ENCODE peak calls at places on chromosome 15, in nine cellular contexts. D, S, G, Z, A, C, L, X and I are unnamed samples.
A peak's percentile ranks its signal among the peaks of the same experiment; 100 is the strongest.

GRCh38 chr15:69531302-69532027 is 78.8 kb downstream of the RPLP1 start:
- DNase-seq in A (no peak), L (no peak), X (no peak), G (no peak), S (no peak), C (no peak), Z (no peak), D (no peak), I (no peak)

GRCh38 chr15:99154271-99154670 is 49.4 kb downstream of the SYNM start:
- DNase-seq in G (no peak), C (no peak), S (no peak), A (no peak), X (no peak), D (no peak), Z (no peak), L (no peak), I (no peak)

GRCh38 chr15:45048784-45049631 is 26.0 kb downstream of the SORD start:
- DNase-seq in D (no peak), S (no peak), A (no peak), L (no peak), C (no peak), X (no peak), Z (no peak), G (no peak), I (no peak)

GRCh38 chr15:60390931-60391501 is 6.8 kb downstream of the ANXA2 start:
- DNase-seq in Z (no peak), D (peak; percentile 56), C (no peak), G (no peak), S (no peak), L (peak; percentile 65), X (no peak), A (peak; percentile 82), I (no peak)

GRCh38 chr15:33243869-33244268 is 49.4 kb upstream of the FMN1 start:
- DNase-seq in G (no peak), D (no peak), A (peak; percentile 86), L (peak; percentile 86), S (no peak), X (no peak), Z (no peak), C (no peak), I (no peak)

GRCh38 chr15:61528590-61528929 is 299.5 kb upstream of the RORA start:
- DNase-seq in G (no peak), A (no peak), X (no peak), L (no peak), S (no peak), Z (no peak), C (no peak), D (no peak), I (no peak)

GRCh38 chr15:41934843-41935242 is 37.5 kb downstream of the EHD4 start:
- DNase-seq in D (no peak), S (no peak), L (no peak), C (peak; percentile 70), G (no peak), X (no peak), Z (peak; percentile 69), A (no peak), I (no peak)

GRCh38 chr15:52288051-52288942 is 7.3 kb downstream of the MYO5C start:
- DNase-seq in G (no peak), Z (peak; percentile 81), X (no peak), S (no peak), C (no peak), A (peak; percentile 97), D (no peak), L (peak; percentile 93), I (no peak)

GRCh38 chr15:76885212-76885611 is 19.9 kb downstream of the SCAPER start:
- DNase-seq in A (no peak), D (no peak), Z (no peak), C (no peak), G (no peak), S (no peak), X (no peak), L (no peak), I (no peak)

GRCh38 chr15:98853593-98854420 is 153.8 kb downstream of the PGPEP1L start:
- DNase-seq in S (no peak), X (no peak), A (peak; percentile 87), G (no peak), C (no peak), Z (no peak), D (no peak), L (peak; percentile 73), I (no peak)

GRCh38 chr15:64249842-64250575 is 87.2 kb upstream of the PPIB start:
- DNase-seq in G (no peak), D (no peak), Z (no peak), S (no peak), X (no peak), A (no peak), C (no peak), L (peak; percentile 56), I (no peak)

GRCh38 chr15:46251873-46252272 is 617.0 kb downstream of the SQOR start:
- DNase-seq in C (no peak), D (no peak), L (no peak), X (no peak), Z (no peak), A (no peak), S (no peak), G (no peak), I (no peak)

GRCh38 chr15:53962646-53963561 is 15.3 kb upstream of the UNC13C start:
- DNase-seq in G (peak; percentile 4), D (peak; percentile 28), C (no peak), A (peak; percentile 18), Z (no peak), L (no peak), S (peak; percentile 49), X (no peak), I (no peak)

GRCh38 chr15:52528465-52529288 is at the start of gene MYO5A:
- DNase-seq in L (no peak), X (peak; percentile 72), D (peak; percentile 80), C (peak; percentile 72), S (peak; percentile 71), Z (peak; percentile 54), A (peak; percentile 77), G (peak; percentile 74), I (peak; percentile 82)

GRCh38 chr15:67548862-67549651 is 6.6 kb downstream of the MAP2K5 start:
- DNase-seq in D (no peak), A (no peak), S (peak; percentile 59), X (no peak), L (no peak), G (peak; percentile 20), Z (no peak), C (no peak), I (peak; percentile 50)
- H3K27ac ChIP-seq in D (peak overlapping the region; percentile 53), A (no peak overlapping the region), S (no peak overlapping the region), X (no peak overlapping the region), L (no peak overlapping the region), G (peak overlapping the region; percentile 61), Z (no peak overlapping the region), C (no peak overlapping the region), I (no peak overlapping the region)

GRCh38 chr15:74787251-74788041 is 5.6 kb downstream of the CSK start:
- DNase-seq in X (no peak), A (peak; percentile 82), G (peak; percentile 62), C (peak; percentile 88), L (no peak), Z (no peak), S (peak; percentile 50), D (peak; percentile 57), I (peak; percentile 67)

GRCh38 chr15:74789741-74790079 is 7.8 kb downstream of the CSK start:
- DNase-seq in G (no peak), Z (no peak), S (no peak), X (no peak), C (no peak), A (no peak), D (no peak), L (no peak), I (no peak)

GRCh38 chr15:74789171-74789627 is 7.3 kb downstream of the CSK start:
- DNase-seq in S (no peak), C (no peak), D (no peak), A (no peak), Z (no peak), L (no peak), G (no peak), X (no peak), I (no peak)

GRCh38 chr15:74788042-74788715 is 6.3 kb downstream of the CSK start:
- DNase-seq in L (no peak), C (no peak), A (no peak), Z (no peak), S (no peak), G (no peak), X (no peak), D (no peak), I (no peak)

GRCh38 chr15:74788716-74789151 is 6.9 kb downstream of the CSK start:
- DNase-seq in Z (no peak), A (no peak), S (no peak), D (no peak), L (no peak), G (no peak), C (peak; percentile 55), X (no peak), I (no peak)
- H3K27ac ChIP-seq in Z (peak overlapping the region; percentile 84), A (no peak overlapping the region), S (peak overlapping the region; percentile 74), D (peak overlapping the region; percentile 23), L (no peak overlapping the region), G (peak overlapping the region; percentile 87), C (peak overlapping the region; percentile 95), X (no peak overlapping the region), I (peak overlapping the region; percentile 86)

DNA sequence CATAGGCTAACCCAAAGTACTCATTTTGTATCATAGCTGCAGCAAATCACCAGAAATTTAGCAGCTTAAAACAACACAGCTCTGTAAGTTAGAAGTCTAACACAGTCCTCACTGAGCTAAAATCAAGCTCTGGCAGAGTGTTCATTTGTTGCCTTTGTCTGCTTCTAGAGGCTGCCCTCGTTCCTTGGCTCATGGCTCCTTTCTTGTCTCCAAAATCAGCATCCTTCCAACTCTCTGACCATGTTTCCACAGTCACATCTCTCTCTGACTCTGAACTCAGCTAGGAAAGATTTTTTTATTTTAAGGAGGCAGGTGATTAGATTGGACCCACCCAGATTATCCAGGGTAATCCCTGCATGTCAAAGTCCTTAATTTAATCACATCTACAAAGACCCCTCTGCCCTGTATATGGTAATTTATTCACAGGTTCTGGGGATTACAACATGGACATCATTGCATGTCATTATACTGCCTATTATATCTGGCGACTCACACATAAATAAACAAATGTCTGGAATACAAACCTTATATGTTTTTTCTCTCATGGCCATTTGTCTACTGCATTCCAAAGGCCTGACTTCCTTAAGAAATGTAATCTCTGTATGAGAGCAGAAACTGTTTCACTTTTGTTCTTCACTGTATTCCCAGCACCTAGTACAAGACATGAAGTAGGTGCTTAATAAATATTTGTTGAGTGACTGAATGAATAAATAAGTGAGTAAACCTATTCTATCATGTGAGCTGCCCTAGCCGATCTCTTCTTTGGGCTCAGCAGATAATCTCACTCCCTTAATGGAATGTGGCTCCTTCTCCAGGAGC is 15.1 kb upstream of the UACA start:
- DNase-seq in S (no peak), A (peak; percentile 73), X (no peak), Z (no peak), G (no peak), C (no peak), D (no peak), L (peak; percentile 94), I (no peak)
- H3K27ac ChIP-seq in S (no peak overlapping the region), A (peak overlapping the region; percentile 82), X (no peak overlapping the region), Z (no peak overlapping the region), G (no peak overlapping the region), C (no peak overlapping the region), D (no peak overlapping the region), L (peak overlapping the region; percentile 81), I (no peak overlapping the region)

DNA sequence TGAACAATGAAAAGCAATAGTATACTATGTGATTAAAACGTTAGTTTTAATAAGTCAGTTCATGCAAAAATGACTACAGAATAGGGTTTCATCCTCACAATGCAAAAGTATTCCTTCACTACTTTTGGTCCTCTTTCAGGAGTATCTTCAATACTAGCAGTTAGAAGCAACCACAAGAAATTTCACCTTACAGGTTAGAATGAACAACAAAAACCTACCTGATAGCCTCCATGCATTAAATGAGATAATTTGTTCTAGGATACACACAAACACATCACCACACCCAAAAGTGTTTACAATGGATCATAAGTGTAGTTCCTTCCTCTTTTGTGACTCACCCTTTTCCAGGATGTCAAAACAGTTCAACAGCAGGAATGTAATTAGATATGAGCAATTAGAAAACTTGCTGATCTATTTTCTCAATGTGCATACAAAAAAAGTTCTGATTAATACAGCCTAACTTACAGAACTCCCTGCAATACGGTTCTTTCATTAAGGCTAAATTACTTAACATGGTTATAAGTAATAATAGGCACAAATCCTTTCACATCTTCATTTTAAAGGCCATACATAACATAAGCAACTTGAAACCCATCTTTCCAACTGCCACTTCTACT is 21.6 kb downstream of the UACA start:
- DNase-seq in X (no peak), A (peak; percentile 64), C (no peak), D (no peak), S (no peak), G (no peak), Z (no peak), L (peak; percentile 80), I (no peak)
- H3K27ac ChIP-seq in X (no peak overlapping the region), A (peak overlapping the region; percentile 44), C (no peak overlapping the region), D (peak overlapping the region; percentile 90), S (no peak overlapping the region), G (peak overlapping the region; percentile 77), Z (peak overlapping the region; percentile 85), L (peak overlapping the region; percentile 67), I (no peak overlapping the region)